ENCODE peak calls at places on chromosomes 6 and 20, in eight cellular contexts. B is mucosa of descending colon; I is skeletal muscle cell; F is astrocyte of the spinal cord; P is activated CD4-positive, alpha-beta T cell treated with anti-CD3 and anti-CD28 coated beads for 24 hours; E is stimulated activated CD4-positive, alpha-beta T cell treated with anti-CD3 and anti-CD28 coated beads, Interleukin-15, amount 100 ng/mL, for 1 hour; L is bronchial epithelial cell; J is mesothelial cell of epicardium. O is an unnamed sample.
A peak's percentile ranks its signal among the peaks of the same experiment; 100 is the strongest.

GRCh38 chr6:149031545-149032317 is 284.9 kb downstream of the UST start:
- DNase-seq in B (no peak), E (no peak), P (peak; percentile 26), J (no peak), F (peak; percentile 93), I (peak; percentile 85), L (peak; percentile 43), O (peak; percentile 21)

GRCh38 chr20:32849577-32849976 is 9.1 kb upstream of the EFCAB8 start:
- DNase-seq in E (no peak), I (no peak), P (no peak), L (no peak), F (no peak), J (no peak), B (no peak), O (no peak)

GRCh38 chr6:27608916-27609883 is 136.3 kb upstream of the ZNF184 start:
- DNase-seq in I (no peak), L (peak; percentile 82), P (no peak), J (no peak), F (peak; percentile 69), E (no peak), B (no peak), O (no peak)

GRCh38 chr6:99346595-99346994 is 2.9 kb downstream of the FAXC start:
- DNase-seq in J (no peak), E (no peak), L (no peak), I (no peak), B (no peak), P (no peak), F (no peak), O (no peak)

GRCh38 chr20:32010666-32011065 is 428 bp downstream of the CCM2L start:
- DNase-seq in F (no peak), E (no peak), J (no peak), P (no peak), B (no peak), I (no peak), L (no peak), O (no peak)

GRCh38 chr20:7790189-7790588 is 150.1 kb downstream of the HAO1 start:
- DNase-seq in J (no peak), B (no peak), E (no peak), I (peak; percentile 3), P (no peak), L (peak; percentile 39), F (peak; percentile 54), O (no peak)

GRCh38 chr6:54874349-54875048 is 27.9 kb downstream of the FAM83B start:
- DNase-seq in J (no peak), I (no peak), E (no peak), P (no peak), B (no peak), L (peak; percentile 96), F (no peak), O (no peak)

GRCh38 chr6:72798196-72798595 is 176.3 kb downstream of the KCNQ5 start:
- DNase-seq in P (no peak), L (peak; percentile 81), I (no peak), E (no peak), F (peak; percentile 57), J (no peak), B (no peak), O (no peak)

GRCh38 chr6:114733596-114733995 is 390.8 kb upstream of the HS3ST5 start:
- DNase-seq in I (no peak), L (no peak), J (no peak), B (no peak), E (no peak), F (no peak), P (no peak), O (no peak)

GRCh38 chr6:169169941-169170582 is 83.6 kb downstream of the THBS2 start:
- DNase-seq in P (no peak), I (no peak), B (no peak), J (no peak), E (no peak), F (no peak), L (no peak), O (no peak)

GRCh38 chr20:40945754-40946451 is 82.7 kb upstream of the TOP1 start:
- DNase-seq in F (peak; percentile 63), P (no peak), I (no peak), E (no peak), B (peak; percentile 58), J (peak; percentile 47), L (peak; percentile 36), O (peak; percentile 41)

O was measured in transverse colon.